ENCODE peak calls at places on chromosomes 3 and 15, in six cellular contexts. Q is right lobe of liver, G is cardiac muscle cell, Y is small intestine, X is heart left ventricle, Z is ovary. S is an unnamed sample.
A peak's percentile ranks its signal among the peaks of the same experiment; 100 is the strongest.

GRCh38 chr3:98692787-98693473 is 70.2 kb upstream of the ST3GAL6 start:
- DNase-seq in Z (no peak), G (peak; percentile 52), Q (peak; percentile 27), Y (no peak), X (no peak), S (no peak)

GRCh38 chr3:9916734-9917680 is at the start of gene IL17RC:
- DNase-seq in X (peak; percentile 88), G (peak; percentile 87), Y (peak; percentile 97), Z (peak; percentile 84), Q (peak; percentile 90), S (peak; percentile 88)

GRCh38 chr3:141275511-141275910 is 43.9 kb downstream of the PXYLP1 start:
- DNase-seq in G (no peak), Z (no peak), Y (no peak), X (no peak), Q (no peak), S (no peak)

GRCh38 chr15:70259030-70259424 is 161.3 kb upstream of the TLE3 start:
- DNase-seq in Y (peak; percentile 74), X (peak; percentile 74), Q (peak; percentile 57), Z (peak; percentile 69), G (peak; percentile 76), S (no peak)

GRCh38 chr3:27696906-27697305 is 25.2 kb downstream of the EOMES start:
- DNase-seq in Z (no peak), G (no peak), Y (no peak), Q (no peak), X (no peak), S (no peak)

GRCh38 chr3:31370093-31370666 is 162.5 kb upstream of the STT3B start:
- DNase-seq in Q (no peak), G (no peak), X (no peak), Z (no peak), Y (no peak), S (no peak)

GRCh38 chr3:58383904-58384303 is 49.7 kb downstream of the PDHB start:
- DNase-seq in G (peak; percentile 97), Q (no peak), Z (no peak), Y (no peak), X (no peak), S (peak; percentile 29)

GRCh38 chr3:149771652-149772271 is 19.5 kb upstream of the COMMD2 start:
- DNase-seq in G (peak; percentile 56), Z (peak; percentile 59), Y (peak; percentile 35), X (peak; percentile 35), Q (peak; percentile 29), S (no peak)

GRCh38 chr15:47124430-47125102 is 592.7 kb upstream of the SEMA6D start:
- DNase-seq in Y (no peak), G (no peak), Q (no peak), X (no peak), Z (no peak), S (no peak)

GRCh38 chr15:60423540-60423939 is 25.8 kb upstream of the ANXA2 start:
- DNase-seq in Y (no peak), Z (no peak), G (peak; percentile 93), Q (no peak), X (no peak), S (no peak)

GRCh38 chr3:78645628-78646310 is 1122.0 kb downstream of the ROBO1 start:
- DNase-seq in X (no peak), Z (no peak), Y (peak; percentile 64), Q (no peak), G (peak; percentile 87), S (no peak)

GRCh38 chr3:70861855-70862254 is 549.4 kb upstream of the MDFIC2 start:
- DNase-seq in G (peak; percentile 81), X (no peak), Y (no peak), Q (no peak), Z (no peak), S (no peak)

GRCh38 chr3:42013652-42014442 is 51.9 kb upstream of the ULK4 start:
- DNase-seq in Z (peak; percentile 52), Y (peak; percentile 58), Q (peak; percentile 58), X (peak; percentile 52), G (no peak), S (peak; percentile 73)

GRCh38 chr15:85741662-85742061 is 53.1 kb downstream of the KLHL25 start:
- DNase-seq in X (no peak), Z (no peak), Q (no peak), Y (no peak), G (no peak), S (no peak)

GRCh38 chr3:94063497-94064119 is 747 bp downstream of the NSUN3 start:
- DNase-seq in Z (no peak), Y (no peak), Q (no peak), X (no peak), G (no peak), S (no peak)

GRCh38 chr3:105145516-105145915 is 221.2 kb upstream of the ALCAM start:
- DNase-seq in Y (no peak), Z (no peak), G (no peak), X (no peak), Q (no peak), S (no peak)

GRCh38 chr15:74466570-74466969 is 5.6 kb upstream of the UBL7 start:
- DNase-seq in X (no peak), Z (no peak), Q (no peak), G (no peak), Y (no peak), S (no peak)

GRCh38 chr15:73804421-73804820 is 51.3 kb upstream of the INSYN1 start:
- DNase-seq in G (no peak), Y (no peak), Q (no peak), Z (no peak), X (no peak), S (no peak)

GRCh38 chr3:194270627-194271458 is 80.3 kb downstream of the CPN2 start:
- DNase-seq in Z (peak; percentile 84), G (peak; percentile 75), Q (peak; percentile 88), Y (peak; percentile 50), X (peak; percentile 89), S (peak; percentile 93)

GRCh38 chr3:127212231-127212630 is 19.3 kb downstream of the PRR23E start:
- DNase-seq in G (no peak), Y (no peak), X (no peak), Q (no peak), Z (no peak), S (no peak)

GRCh38 chr3:108552267-108553159 is 36.7 kb downstream of the CIP2A start:
- DNase-seq in G (peak; percentile 74), Q (no peak), X (no peak), Z (no peak), Y (peak; percentile 49), S (no peak)

GRCh38 chr3:33372218-33373081 is 67.8 kb downstream of the UBP1 start:
- DNase-seq in X (no peak), Q (no peak), Z (peak; percentile 30), Y (peak; percentile 59), G (peak; percentile 72), S (no peak)

GRCh38 chr3:21533047-21533446 is 218.0 kb downstream of the ZNF385D start:
- DNase-seq in Q (no peak), Z (no peak), G (no peak), Y (no peak), X (no peak), S (no peak)

GRCh38 chr3:59425371-59425770 is 375.5 kb upstream of the CFAP20DC start:
- DNase-seq in Z (no peak), Y (no peak), G (peak; percentile 50), X (no peak), Q (no peak), S (no peak)

GRCh38 chr15:70113304-70113700 is 15.6 kb upstream of the TLE3 start:
- DNase-seq in X (peak; percentile 66), Z (no peak), G (no peak), Y (no peak), Q (peak; percentile 68), S (peak; percentile 54)

GRCh38 chr3:47985376-47985775 is 30.8 kb downstream of the MAP4 start:
- DNase-seq in Y (no peak), Z (no peak), Q (no peak), X (no peak), G (no peak), S (no peak)

GRCh38 chr3:47434849-47435248 is 40.9 kb downstream of the SCAP start:
- DNase-seq in G (no peak), Z (no peak), X (no peak), Y (peak; percentile 63), Q (peak; percentile 61), S (no peak)

GRCh38 chr3:17979248-17979647 is 236.8 kb upstream of the TBC1D5 start:
- DNase-seq in Q (no peak), Z (no peak), Y (peak; percentile 38), X (no peak), G (peak; percentile 9), S (no peak)

GRCh38 chr15:68617001-68617400 is 38.2 kb downstream of the CORO2B start:
- DNase-seq in Z (peak; percentile 47), X (no peak), G (no peak), Q (no peak), Y (no peak), S (no peak)

GRCh38 chr3:191412764-191413163 is 48.2 kb upstream of the PYDC2 start:
- DNase-seq in X (no peak), Q (no peak), G (peak; percentile 80), Y (no peak), Z (no peak), S (no peak)

GRCh38 chr3:120147072-120147871 is 53.0 kb upstream of the GSK3B start:
- DNase-seq in X (no peak), Z (no peak), Q (no peak), Y (peak; percentile 43), G (no peak), S (no peak)

GRCh38 chr15:91887321-91887720 is 33.8 kb downstream of the SLCO3A1 start:
- DNase-seq in X (peak; percentile 46), Y (no peak), G (no peak), Z (no peak), Q (no peak), S (no peak)
- H3K27ac ChIP-seq in X (peak overlapping the region; percentile 44), Y (no peak overlapping the region), G (no peak overlapping the region), Z (no peak overlapping the region), Q (no peak overlapping the region), S (no peak overlapping the region)

GRCh38 chr3:190320594-190321362 is 1.5 kb downstream of the CLDN1 start:
- DNase-seq in Q (no peak), Z (no peak), X (no peak), G (no peak), Y (no peak), S (no peak)
- H3K4me3 ChIP-seq in Q (peak overlapping the region; percentile 83), Z (peak overlapping the region; percentile 52), X (no peak overlapping the region), G (no peak overlapping the region), Y (no peak overlapping the region), S (no peak overlapping the region)

GRCh38 chr15:59373215-59373614 is 544 bp upstream of the MYO1E start:
- DNase-seq in G (no peak), Z (no peak), Q (no peak), X (no peak), Y (no peak), S (no peak)
- H3K4me1 ChIP-seq in G (no peaks in the 10 kb centered on the region), Z (no peaks in the 10 kb centered on the region), Q (peaks cover 13% of the 10 kb centered on the region), X (no peaks in the 10 kb centered on the region), Y (peaks cover 2% of the 10 kb centered on the region), S (peaks cover 6% of the 10 kb centered on the region)

GRCh38 chr3:4828279-4829030 is 150.8 kb upstream of the BHLHE40 start:
- DNase-seq in Q (peak; percentile 31), Z (no peak), X (peak; percentile 38), Y (no peak), G (peak; percentile 79), S (peak; percentile 59)

GRCh38 chr3:4829031-4829394 is 150.2 kb upstream of the BHLHE40 start:
- DNase-seq in Q (no peak), Y (no peak), G (no peak), Z (no peak), X (no peak), S (no peak)

GRCh38 chr3:4825572-4826236 is 153.5 kb upstream of the BHLHE40 start:
- DNase-seq in X (peak; percentile 67), Y (peak; percentile 91), G (no peak), Q (peak; percentile 47), Z (no peak), S (peak; percentile 21)

GRCh38 chr3:4826237-4827100 is 152.8 kb upstream of the BHLHE40 start:
- DNase-seq in G (no peak), Q (peak; percentile 78), X (peak; percentile 88), Y (peak; percentile 96), Z (no peak), S (peak; percentile 87)

GRCh38 chr3:4827767-4828166 is 151.5 kb upstream of the BHLHE40 start:
- DNase-seq in Y (no peak), Z (no peak), X (no peak), Q (no peak), G (no peak), S (no peak)
- H3K27ac ChIP-seq in Y (peak overlapping the region; percentile 53), Z (no peak overlapping the region), X (peak overlapping the region; percentile 88), Q (no peak overlapping the region), G (no peak overlapping the region), S (peak overlapping the region; percentile 84)

S was measured in psoas muscle.